ENCODE peak calls at places on chromosome 21, in five cellular contexts. L is SHP77; O is WTC11; J is RWPE1; S is stimulated activated naive CD8-positive, alpha-beta T cell treated with anti-CD3 and anti-CD28 coated beads, Interleukin-15, Interleukin-2, amounts not matched to agents 100 U/mL and 50 U/mL, for 24 hours. Q is an unnamed sample.

GRCh38 chr21:42753804-42754203 is 100.4 kb downstream of the PDE9A start:
- DNase-seq in L (no peak), O (no peak), S (no peak), J (no peak), Q (no peak)

GRCh38 chr21:46210378-46211136 is 18.0 kb downstream of the LSS start:
- DNase-seq in L (no peak), O (peak; percentile 19), J (no peak), S (no peak), Q (no peak)

GRCh38 chr21:22711636-22712035 is 1713.4 kb downstream of the NCAM2 start:
- DNase-seq in O (no peak), L (no peak), J (no peak), S (no peak), Q (no peak)

GRCh38 chr21:36550761-36551160 is 70.8 kb upstream of the CLDN14 start:
- DNase-seq in L (no peak), J (no peak), S (no peak), O (no peak), Q (no peak)

GRCh38 chr21:18549214-18549905 is 145.8 kb upstream of the TMPRSS15 start:
- DNase-seq in S (no peak), O (no peak), J (no peak), L (no peak), Q (no peak)

GRCh38 chr21:34771512-34772028 is 102.8 kb downstream of the CLIC6 start:
- DNase-seq in L (peak; percentile 49), O (no peak), J (peak; percentile 81), S (no peak), Q (no peak)

GRCh38 chr21:27761623-27762022 is 794.7 kb upstream of the ADAMTS5 start:
- DNase-seq in S (no peak), O (no peak), L (no peak), J (no peak), Q (no peak)

GRCh38 chr21:33968998-33969353 is 53.4 kb upstream of the ATP5PO start:
- DNase-seq in O (no peak), L (no peak), S (no peak), J (no peak), Q (no peak)

GRCh38 chr21:35528109-35529042 is 479.3 kb upstream of the RUNX1 start:
- DNase-seq in S (peak; percentile 48), L (no peak), J (no peak), O (no peak), Q (peak; percentile 82)